ENCODE peak calls at places on chromosomes 16 and 17, in seven cellular contexts. X is A549, K is GM12878, Y is K562, F is GM23338, A is HepG2, Q is HCT116. M is an unnamed sample. For H3K4me1, the result is how much of the 10 kb centered on the place peaks cover.

GRCh38 chr17:33218657-33219298 is 74.3 kb downstream of the ASIC2 start:
- DNase-seq in F (no peak), Q (no peak), K (no peak), A (no peak), Y (no peak), X (no peak), M (no peak)

GRCh38 chr17:1203111-1203966 is 23.6 kb upstream of the ABR start:
- DNase-seq in X (peak), F (peak), K (no peak), Y (peak), Q (no peak), A (no peak), M (no peak)

GRCh38 chr17:29566473-29567361 is at the start of gene ABHD15:
- DNase-seq in A (peak), F (peak), X (peak), Q (peak), Y (no peak), K (no peak), M (no peak)

GRCh38 chr16:57478396-57479024 is 7.8 kb downstream of the DOK4 start:
- DNase-seq in X (no peak), Y (no peak), F (no peak), Q (no peak), K (no peak), A (no peak), M (no peak)

GRCh38 chr17:31095239-31096105 is 695 bp downstream of the NF1 start:
- DNase-seq in A (peak), Y (peak), F (peak), Q (no peak), K (no peak), X (peak), M (no peak)

GRCh38 chr16:14496047-14496770 is 133.9 kb downstream of the PARN start:
- DNase-seq in F (no peak), X (no peak), Y (no peak), K (no peak), Q (no peak), A (no peak), M (no peak)

GRCh38 chr16:11629071-11630030 is 38.9 kb upstream of the SNN start:
- DNase-seq in Q (no peak), X (no peak), A (no peak), K (no peak), Y (no peak), F (no peak), M (no peak)

GRCh38 chr16:47826070-47826469 is 329.7 kb downstream of the ABCC12 start:
- DNase-seq in Y (no peak), K (no peak), Q (no peak), F (no peak), A (no peak), X (no peak), M (no peak)

GRCh38 chr17:29567362-29568330 is 809 bp upstream of the ABHD15 start:
- DNase-seq in A (peak), Q (peak), Y (peak), X (peak), F (peak), K (no peak), M (no peak)

GRCh38 chr17:7213895-7214299 is 5.7 kb downstream of the DLG4 start:
- DNase-seq in X (peak), Q (peak), F (peak), K (no peak), Y (peak), A (peak), M (no peak)

GRCh38 chr17:81711814-81712467 is at the start of gene SLC25A10:
- DNase-seq in K (no peak), A (peak), Q (peak), Y (peak), X (peak), F (peak), M (no peak)

GRCh38 chr17:18961634-18962493 is 9.9 kb downstream of the SLC5A10 start:
- DNase-seq in F (no peak), Q (no peak), X (peak), Y (no peak), K (no peak), A (no peak), M (no peak)

GRCh38 chr17:185445-186138 is 4.1 kb upstream of the DOC2B start:
- DNase-seq in A (no peak), K (no peak), X (no peak), Q (no peak), F (no peak), Y (no peak), M (no peak)

GRCh38 chr16:1105888-1106620 is 10.0 kb upstream of the C1QTNF8 start:
- DNase-seq in Y (peak), K (no peak), Q (no peak), X (peak), A (peak), F (peak), M (no peak)

GRCh38 chr17:4968916-4969550 is 1.4 kb upstream of the SPAG7 start:
- DNase-seq in F (no peak), A (no peak), Y (no peak), Q (no peak), X (peak), K (no peak), M (peak)

GRCh38 chr17:45895304-45895968 is 1.1 kb downstream of the MAPT start:
- DNase-seq in K (no peak), F (peak), X (peak), Y (no peak), A (no peak), Q (no peak), M (no peak)

GRCh38 chr16:85028638-85029412 is 1.2 kb downstream of the KIAA0513 start:
- DNase-seq in K (no peak), F (no peak), A (no peak), Q (no peak), X (no peak), Y (no peak), M (no peak)

GRCh38 chr17:41415833-41416335 is 8.5 kb downstream of the KRT37 start:
- DNase-seq in X (no peak), F (no peak), A (peak), K (no peak), Q (no peak), Y (no peak), M (no peak)

GRCh38 chr17:4742629-4743028 is 2.9 kb upstream of the CXCL16 start:
- DNase-seq in K (no peak), F (no peak), Q (no peak), X (no peak), Y (no peak), A (no peak), M (no peak)

GRCh38 chr16:4371481-4372314 is at the start of gene VASN:
- DNase-seq in Y (peak), K (no peak), A (peak), X (peak), F (peak), Q (peak), M (no peak)

GRCh38 chr16:71666928-71667707 is 41.1 kb downstream of the MARVELD3 start:
- DNase-seq in X (no peak), Y (no peak), Q (no peak), A (peak), F (no peak), K (no peak), M (no peak)

GRCh38 chr17:40541060-40541872 is 24.0 kb downstream of the CCR7 start:
- DNase-seq in F (no peak), Y (no peak), Q (no peak), K (no peak), A (peak), X (no peak), M (no peak)

GRCh38 chr17:28166478-28166877 is 124.0 kb downstream of the NLK start:
- DNase-seq in A (no peak), F (no peak), Y (no peak), K (no peak), Q (no peak), X (no peak), M (no peak)

GRCh38 chr16:17303101-17303500 is 167.7 kb downstream of the XYLT1 start:
- DNase-seq in Y (no peak), Q (no peak), F (no peak), X (no peak), K (no peak), A (no peak), M (no peak)

GRCh38 chr16:73040136-73040535 is 7.8 kb downstream of the ZFHX3 start:
- DNase-seq in A (no peak), X (no peak), K (no peak), Q (no peak), Y (no peak), F (peak), M (no peak)

GRCh38 chr16:81657224-81657623 is 121.9 kb upstream of the PLCG2 start:
- DNase-seq in Q (no peak), A (no peak), K (peak), Y (no peak), F (no peak), X (no peak), M (no peak)

GRCh38 chr16:68760671-68761275 is 23.7 kb downstream of the CDH1 start:
- DNase-seq in K (peak), Y (peak), Q (no peak), F (no peak), A (peak), X (peak), M (no peak)

GRCh38 chr17:22510504-22510903 is 818.2 kb downstream of the KCNJ18 start:
- DNase-seq in Y (no peak), X (no peak), F (no peak), K (no peak), A (no peak), Q (no peak), M (no peak)

GRCh38 chr16:83955218-83956130 is 2.4 kb downstream of the OSGIN1 start:
- DNase-seq in Q (no peak), K (no peak), Y (no peak), X (no peak), F (no peak), A (no peak), M (no peak)

GRCh38 chr16:53501216-53501859 is 1.7 kb downstream of the AKTIP start:
- DNase-seq in Q (no peak), X (no peak), K (no peak), F (peak), Y (no peak), A (no peak), M (no peak)

GRCh38 chr16:24041834-24042631 is 206.2 kb downstream of the PRKCB start:
- DNase-seq in Y (peak), X (peak), A (peak), Q (peak), K (peak), F (peak), M (peak)

GRCh38 chr17:55726440-55726839 is 3.8 kb upstream of the TMEM100 start:
- DNase-seq in A (no peak), F (no peak), K (no peak), X (peak), Y (no peak), Q (no peak), M (no peak)

GRCh38 chr17:36002631-36003030 is 1.3 kb upstream of the CCL15 start:
- DNase-seq in A (no peak), X (no peak), K (peak), Y (no peak), F (no peak), Q (no peak), M (no peak)

GRCh38 chr16:64362193-64362592 is 759.7 kb downstream of the CDH11 start:
- DNase-seq in K (no peak), X (no peak), F (no peak), A (no peak), Y (no peak), Q (no peak), M (no peak)

GRCh38 chr17:52986056-52986662 is 827.6 kb upstream of the CA10 start:
- DNase-seq in Y (no peak), Q (no peak), F (no peak), K (no peak), A (no peak), X (no peak), M (no peak)

GRCh38 chr17:2177235-2177811 is 122.4 kb downstream of the HIC1 start:
- DNase-seq in Q (no peak), Y (no peak), F (no peak), K (no peak), A (peak), X (no peak), M (no peak)

GRCh38 chr17:59791603-59792457 is 84.4 kb downstream of the VMP1 start:
- DNase-seq in X (no peak), Y (no peak), F (no peak), K (no peak), Q (no peak), A (peak), M (no peak)

GRCh38 chr16:63943568-63943967 is 1178.3 kb downstream of the CDH11 start:
- DNase-seq in Q (no peak), A (no peak), X (no peak), K (no peak), Y (no peak), F (no peak), M (no peak)

DNA sequence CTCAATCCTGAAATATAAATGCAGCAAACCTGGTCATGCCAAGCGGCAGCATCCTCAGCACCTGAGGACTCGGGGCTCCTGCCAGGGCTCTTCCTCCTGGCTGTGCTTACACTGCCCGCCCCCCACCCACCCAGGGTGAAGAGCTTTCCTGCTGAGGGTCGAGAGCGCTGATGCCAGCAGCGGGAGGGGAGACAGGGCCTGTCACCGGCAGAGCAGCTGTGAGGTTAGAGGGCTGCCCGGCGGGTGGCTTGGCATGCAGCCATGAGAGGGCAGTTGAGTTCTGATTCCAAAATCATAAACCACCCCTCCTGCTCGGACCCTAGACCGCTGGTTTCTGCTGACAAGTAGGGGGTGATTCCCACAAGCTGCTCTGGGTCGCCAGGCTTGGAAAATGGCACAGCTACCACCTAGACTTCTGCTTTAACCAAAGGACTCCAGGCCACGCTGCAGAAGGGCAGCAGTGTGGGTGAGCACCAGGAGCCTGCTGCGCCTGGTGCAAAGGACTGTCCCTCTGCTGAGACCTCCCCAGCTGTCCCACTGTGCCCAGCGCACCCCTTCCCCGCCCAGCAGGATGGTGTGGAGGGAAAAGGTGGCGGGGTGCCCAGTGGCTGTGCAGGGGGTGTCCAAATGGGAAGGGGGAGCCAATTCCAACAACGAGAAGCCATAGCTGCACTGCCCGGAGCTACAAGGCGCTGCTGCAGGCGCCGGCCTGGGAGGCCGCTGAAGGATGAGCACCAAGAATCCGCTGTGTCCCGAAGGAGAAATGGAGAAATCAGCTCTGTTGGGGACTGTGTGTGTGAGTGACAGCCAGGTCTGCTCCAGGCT is 26.6 kb downstream of the MXRA7 start:
- DNase-seq in A (no peak), Y (no peak), X (no peak), F (no peak), Q (no peak), K (no peak), M (no peak)
- H3K4me1 ChIP-seq in A (under half), Y (under half), X (under half), F (under half), Q (under half), K (under half), M (under half)

DNA sequence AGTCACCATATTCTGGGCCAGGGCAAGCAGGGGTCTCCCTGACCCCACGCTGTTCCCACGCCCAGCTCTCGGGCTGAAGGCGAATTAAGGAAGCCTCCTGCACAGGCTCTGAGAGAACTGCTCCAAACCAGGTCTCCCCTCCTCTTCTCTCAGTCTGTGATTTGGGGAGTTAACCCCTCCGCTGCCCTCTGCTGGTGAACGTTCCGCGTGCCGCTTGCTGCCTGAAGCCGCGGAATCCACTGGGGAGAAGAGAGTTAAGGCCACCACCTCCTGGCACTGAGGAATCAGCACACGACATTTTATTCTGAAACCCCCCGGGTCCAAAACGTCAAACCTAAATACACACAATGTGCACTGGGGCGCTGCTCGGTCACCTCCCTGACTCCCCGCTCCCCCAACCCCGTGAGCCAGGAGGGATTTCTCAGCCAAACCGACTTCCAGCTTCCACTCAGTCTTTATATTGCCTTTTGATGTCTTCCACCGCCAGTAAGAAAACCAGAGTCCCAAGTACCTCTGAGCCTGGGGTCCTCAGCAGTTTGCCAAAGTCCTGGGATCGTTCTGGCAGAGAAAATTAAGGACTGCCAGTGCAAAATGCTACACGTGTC is 54.4 kb upstream of the RCVRN start:
- DNase-seq in Y (peak), A (peak), Q (peak), X (peak), F (peak), K (no peak), M (no peak)
- TF ChIP-seq REST in Y (no peak), A (no peak), Q (no peak), X (no peak), F (no peak), K (no peak), M (no peak)

GRCh38 chr17:78797213-78797612 is 15.1 kb upstream of the CYTH1 start:
- DNase-seq in Q (no peak), F (no peak), K (no peak), X (no peak), Y (no peak), A (no peak), M (no peak)

GRCh38 chr17:78796134-78796900 is 14.2 kb upstream of the CYTH1 start:
- DNase-seq in A (no peak), Y (no peak), Q (no peak), F (no peak), X (no peak), K (no peak), M (no peak)

GRCh38 chr17:78800132-78800931 is 18.3 kb upstream of the CYTH1 start:
- DNase-seq in A (no peak), F (no peak), Q (no peak), X (no peak), K (no peak), Y (no peak), M (no peak)

GRCh38 chr17:78798695-78799559 is 16.9 kb upstream of the CYTH1 start:
- DNase-seq in K (no peak), Y (no peak), X (no peak), Q (no peak), F (peak), A (peak), M (no peak)

GRCh38 chr17:78797691-78798585 is 15.9 kb upstream of the CYTH1 start:
- DNase-seq in Q (no peak), X (no peak), Y (no peak), A (no peak), K (no peak), F (no peak), M (no peak)
- TF ChIP-seq CTCF in Q (no peak), X (no peak), Y (no peak), A (no peak), K (no peak), F (no peak), M (no peak)

GRCh38 chr17:42667088-42667951 is 8.2 kb downstream of the TUBG2 start:
- DNase-seq in Q (peak), F (no peak), Y (no peak), A (peak), K (no peak), X (peak), M (no peak)

GRCh38 chr17:42672038-42672437 is 4.8 kb downstream of the PLEKHH3 start:
- DNase-seq in F (peak), A (no peak), Q (no peak), Y (no peak), K (no peak), X (no peak), M (no peak)

GRCh38 chr17:42670925-42671657 is 5.7 kb downstream of the PLEKHH3 start:
- DNase-seq in Y (no peak), A (no peak), X (no peak), K (no peak), F (peak), Q (no peak), M (no peak)

GRCh38 chr17:42670199-42670924 is 6.4 kb downstream of the PLEKHH3 start:
- DNase-seq in X (no peak), Y (peak), F (peak), A (no peak), Q (no peak), K (no peak), M (no peak)

GRCh38 chr17:42669705-42670198 is 7.0 kb downstream of the PLEKHH3 start:
- DNase-seq in Q (no peak), F (peak), X (no peak), K (no peak), A (no peak), Y (no peak), M (no peak)
- H3K4me1 ChIP-seq in Q (under half), F (under half), X (under half), K (under half), A (under half), Y (under half), M (under half)

M was measured in Panc1.